ENCODE peak calls at places on chromosomes 2 and 18, in six cellular contexts. G is activated CD4-positive, CD25-positive, alpha-beta regulatory T cell; M is nucleus accumbens; V is left ventricle myocardium inferior; O is skeletal muscle cell; Y is transverse colon. N is an unnamed sample.

GRCh38 chr2:8177550-8177949 is 504.3 kb upstream of the ID2 start:
- DNase-seq in Y (no peak), O (no peak), V (no peak), M (no peak), G (no peak), N (no peak)

GRCh38 chr2:39139511-39140237 is 18.8 kb upstream of the SOS1 start:
- DNase-seq in M (no peak), Y (no peak), G (no peak), O (no peak), V (no peak), N (no peak)

GRCh38 chr2:78423631-78424030 is 601.9 kb upstream of the REG3G start:
- DNase-seq in Y (no peak), V (no peak), O (no peak), M (no peak), G (no peak), N (no peak)

GRCh38 chr2:146912536-146912935 is 932.3 kb upstream of the ACVR2A start:
- DNase-seq in O (no peak), M (no peak), V (no peak), Y (no peak), G (no peak), N (no peak)

GRCh38 chr2:235496239-235496621 is 2.4 kb downstream of the AGAP1 start:
- DNase-seq in M (peak; percentile 27), O (no peak), G (no peak), V (no peak), Y (no peak), N (no peak)

GRCh38 chr2:43676322-43677050 is at the start of gene C1GALT1C1L:
- DNase-seq in Y (peak; percentile 72), O (peak; percentile 18), V (peak; percentile 74), G (no peak), M (peak; percentile 13), N (peak; percentile 82)

GRCh38 chr18:10926565-10927194 is 222.7 kb downstream of the PIEZO2 start:
- DNase-seq in O (no peak), Y (no peak), G (no peak), V (no peak), M (no peak), N (peak; percentile 67)

GRCh38 chr18:24271381-24272331 is 126.0 kb downstream of the OSBPL1A start:
- DNase-seq in G (no peak), M (peak; percentile 78), V (peak; percentile 75), Y (peak; percentile 73), O (peak; percentile 34), N (peak; percentile 79)

GRCh38 chr2:12167525-12168317 is 421.3 kb downstream of the LPIN1 start:
- DNase-seq in Y (peak; percentile 16), G (no peak), M (peak; percentile 58), V (no peak), O (no peak), N (peak; percentile 73)

GRCh38 chr2:188629890-188630483 is 338.3 kb downstream of the GULP1 start:
- DNase-seq in Y (no peak), G (no peak), V (no peak), M (no peak), O (peak; percentile 93), N (no peak)

GRCh38 chr2:36329746-36330145 is 25.8 kb upstream of the CRIM1 start:
- DNase-seq in G (no peak), O (peak; percentile 17), Y (no peak), M (no peak), V (no peak), N (no peak)

GRCh38 chr2:184192664-184193063 is 405.7 kb upstream of the ZNF804A start:
- DNase-seq in Y (no peak), V (no peak), M (no peak), O (no peak), G (no peak), N (no peak)

GRCh38 chr2:57881998-57882884 is 164.4 kb upstream of the VRK2 start:
- DNase-seq in Y (peak; percentile 15), V (no peak), M (no peak), O (peak; percentile 51), G (no peak), N (no peak)

GRCh38 chr2:8427211-8427610 is 254.6 kb upstream of the ID2 start:
- DNase-seq in O (no peak), M (no peak), G (no peak), V (no peak), Y (no peak), N (no peak)

GRCh38 chr2:27212626-27213471 is 781 bp upstream of the SLC5A6 start:
- DNase-seq in G (peak; percentile 46), O (peak; percentile 41), Y (no peak), V (no peak), M (peak; percentile 36), N (peak; percentile 45)

GRCh38 chr2:127586136-127586535 is 50.7 kb downstream of the MYO7B start:
- DNase-seq in O (no peak), V (no peak), G (no peak), Y (no peak), M (no peak), N (no peak)

GRCh38 chr2:106816974-106817373 is 69.0 kb downstream of the ST6GAL2 start:
- DNase-seq in G (no peak), O (no peak), Y (no peak), V (peak; percentile 41), M (peak; percentile 11), N (peak; percentile 76)

GRCh38 chr2:236794074-236794473 is 224.4 kb downstream of the ACKR3 start:
- DNase-seq in G (no peak), O (no peak), Y (no peak), M (no peak), V (no peak), N (no peak)

GRCh38 chr2:189050110-189050712 is 76.0 kb downstream of the COL3A1 start:
- DNase-seq in M (no peak), O (no peak), Y (no peak), G (no peak), V (no peak), N (no peak)

GRCh38 chr2:100283724-100284501 is 38.4 kb downstream of the LONRF2 start:
- DNase-seq in Y (no peak), M (peak; percentile 50), V (no peak), O (no peak), G (no peak), N (no peak)

GRCh38 chr2:211413746-211414145 is 857.3 kb downstream of the CPS1 start:
- DNase-seq in V (no peak), O (no peak), G (no peak), Y (no peak), M (no peak), N (no peak)

GRCh38 chr18:25538175-25538922 is 186.4 kb upstream of the ZNF521 start:
- DNase-seq in G (no peak), Y (no peak), O (no peak), V (no peak), M (no peak), N (no peak)

GRCh38 chr18:56001576-56001975 is 413.6 kb upstream of the TCF4 start:
- DNase-seq in G (no peak), O (no peak), M (no peak), V (no peak), Y (no peak), N (no peak)

GRCh38 chr2:88263861-88264260 is 93.7 kb downstream of the THNSL2 start:
- DNase-seq in V (no peak), O (no peak), G (no peak), M (no peak), Y (no peak), N (no peak)

GRCh38 chr2:152761171-152761570 is 42.8 kb downstream of the ARL6IP6 start:
- DNase-seq in V (no peak), O (no peak), Y (no peak), G (no peak), M (no peak), N (no peak)

GRCh38 chr18:21897811-21898210 is 157.2 kb downstream of the MIB1 start:
- DNase-seq in O (no peak), M (no peak), Y (peak; percentile 42), G (no peak), V (no peak), N (peak; percentile 66)

GRCh38 chr2:75432761-75433361 is 127.9 kb downstream of the EVA1A start:
- DNase-seq in V (no peak), G (no peak), Y (no peak), M (no peak), O (peak; percentile 8), N (no peak)

GRCh38 chr2:39494784-39495251 is 57.7 kb upstream of the MAP4K3 start:
- DNase-seq in Y (no peak), V (no peak), M (no peak), G (no peak), O (peak; percentile 98), N (no peak)

GRCh38 chr2:212683346-212683745 is 144.7 kb upstream of the ERBB4 start:
- DNase-seq in M (no peak), O (peak; percentile 14), G (no peak), V (no peak), Y (no peak), N (no peak)

N was measured in testis.